ENCODE peak calls at places on chromosomes 6 and 20, in seven cellular contexts. One of them, this sample, is unnamed.

GRCh38 chr6:27757307-27757706 is 154.9 kb downstream of the OR2B2 start:
- DNase-seq in mesendoderm: peak; percentile 70
- DNase-seq in trophoblast cell: peak; percentile 61
- DNase-seq in H9: peak; percentile 73
- DNase-seq in mesenchymal stem cell: no peak
- DNase-seq in H1: no peak
- DNase-seq in neuronal stem cell: no peak
- DNase-seq in this sample: no peak

GRCh38 chr6:16181429-16182359 is 52.8 kb downstream of the MYLIP start:
- DNase-seq in mesendoderm: no peak
- DNase-seq in trophoblast cell: no peak
- DNase-seq in H9: no peak
- DNase-seq in mesenchymal stem cell: no peak
- DNase-seq in H1: no peak
- DNase-seq in neuronal stem cell: no peak
- DNase-seq in this sample: no peak

GRCh38 chr20:47360207-47360488 is 3.6 kb upstream of the ZMYND8 start:
- DNase-seq in mesendoderm: no peak
- DNase-seq in trophoblast cell: peak; percentile 96
- DNase-seq in H9: no peak
- DNase-seq in mesenchymal stem cell: peak; percentile 92
- DNase-seq in H1: no peak
- DNase-seq in neuronal stem cell: no peak
- DNase-seq in this sample: peak; percentile 64

GRCh38 chr6:121498481-121499276 is 63.2 kb downstream of the GJA1 start:
- DNase-seq in mesendoderm: no peak
- DNase-seq in trophoblast cell: no peak
- DNase-seq in H9: no peak
- DNase-seq in mesenchymal stem cell: peak; percentile 35
- DNase-seq in H1: no peak
- DNase-seq in neuronal stem cell: no peak
- DNase-seq in this sample: no peak

GRCh38 chr6:45518321-45518720 is 140.6 kb upstream of the SUPT3H start:
- DNase-seq in mesendoderm: no peak
- DNase-seq in trophoblast cell: no peak
- DNase-seq in H9: no peak
- DNase-seq in mesenchymal stem cell: no peak
- DNase-seq in H1: no peak
- DNase-seq in neuronal stem cell: no peak
- DNase-seq in this sample: no peak

GRCh38 chr20:48102821-48103635 is 317.7 kb upstream of the SULF2 start:
- DNase-seq in mesendoderm: no peak
- DNase-seq in trophoblast cell: no peak
- DNase-seq in H9: no peak
- DNase-seq in mesenchymal stem cell: peak; percentile 11
- DNase-seq in H1: no peak
- DNase-seq in neuronal stem cell: no peak
- DNase-seq in this sample: no peak

GRCh38 chr6:42616716-42617115 is 52.9 kb downstream of the UBR2 start:
- DNase-seq in mesendoderm: no peak
- DNase-seq in trophoblast cell: no peak
- DNase-seq in H9: no peak
- DNase-seq in mesenchymal stem cell: no peak
- DNase-seq in H1: no peak
- DNase-seq in neuronal stem cell: no peak
- DNase-seq in this sample: peak; percentile 65

GRCh38 chr6:21636876-21637275 is 43.3 kb downstream of the SOX4 start:
- DNase-seq in mesendoderm: no peak
- DNase-seq in trophoblast cell: no peak
- DNase-seq in H9: no peak
- DNase-seq in mesenchymal stem cell: no peak
- DNase-seq in H1: no peak
- DNase-seq in neuronal stem cell: no peak
- DNase-seq in this sample: peak; percentile 7

GRCh38 chr20:10798811-10799210 is 125.0 kb upstream of the JAG1 start:
- DNase-seq in mesendoderm: no peak
- DNase-seq in trophoblast cell: no peak
- DNase-seq in H9: no peak
- DNase-seq in mesenchymal stem cell: no peak
- DNase-seq in H1: no peak
- DNase-seq in neuronal stem cell: no peak
- DNase-seq in this sample: peak; percentile 33

GRCh38 chr6:10307476-10307875 is 107.4 kb downstream of the TFAP2A start:
- DNase-seq in mesendoderm: peak; percentile 46
- DNase-seq in trophoblast cell: no peak
- DNase-seq in H9: peak; percentile 74
- DNase-seq in mesenchymal stem cell: no peak
- DNase-seq in H1: peak; percentile 25
- DNase-seq in neuronal stem cell: no peak
- DNase-seq in this sample: no peak

GRCh38 chr6:154448448-154449096 is 61.9 kb downstream of the CNKSR3 start:
- DNase-seq in mesendoderm: no peak
- DNase-seq in trophoblast cell: peak; percentile 9
- DNase-seq in H9: no peak
- DNase-seq in mesenchymal stem cell: peak; percentile 91
- DNase-seq in H1: no peak
- DNase-seq in neuronal stem cell: no peak
- DNase-seq in this sample: peak; percentile 93

GRCh38 chr6:97765480-97765879 is 482.5 kb upstream of the MMS22L start:
- DNase-seq in mesendoderm: no peak
- DNase-seq in trophoblast cell: peak; percentile 61
- DNase-seq in H9: no peak
- DNase-seq in mesenchymal stem cell: no peak
- DNase-seq in H1: no peak
- DNase-seq in neuronal stem cell: no peak
- DNase-seq in this sample: peak; percentile 18

GRCh38 chr6:34318492-34319470 is 70.0 kb upstream of the SMIM29 start:
- DNase-seq in mesendoderm: no peak
- DNase-seq in trophoblast cell: peak; percentile 9
- DNase-seq in H9: no peak
- DNase-seq in mesenchymal stem cell: no peak
- DNase-seq in H1: no peak
- DNase-seq in neuronal stem cell: no peak
- DNase-seq in this sample: no peak

GRCh38 chr6:82257088-82257774 is 9.7 kb upstream of the IBTK start:
- DNase-seq in mesendoderm: peak; percentile 90
- DNase-seq in trophoblast cell: no peak
- DNase-seq in H9: no peak
- DNase-seq in mesenchymal stem cell: no peak
- DNase-seq in H1: no peak
- DNase-seq in neuronal stem cell: no peak
- DNase-seq in this sample: no peak

GRCh38 chr6:28657756-28658465 is 132.2 kb downstream of the GPX5 start:
- DNase-seq in mesendoderm: peak; percentile 74
- DNase-seq in trophoblast cell: peak; percentile 80
- DNase-seq in H9: peak; percentile 62
- DNase-seq in mesenchymal stem cell: peak; percentile 71
- DNase-seq in H1: no peak
- DNase-seq in neuronal stem cell: peak; percentile 72
- DNase-seq in this sample: peak; percentile 69

GRCh38 chr6:62623851-62624532 is 338.0 kb upstream of the KHDRBS2 start:
- DNase-seq in mesendoderm: no peak
- DNase-seq in trophoblast cell: no peak
- DNase-seq in H9: no peak
- DNase-seq in mesenchymal stem cell: no peak
- DNase-seq in H1: no peak
- DNase-seq in neuronal stem cell: no peak
- DNase-seq in this sample: no peak

DNA sequence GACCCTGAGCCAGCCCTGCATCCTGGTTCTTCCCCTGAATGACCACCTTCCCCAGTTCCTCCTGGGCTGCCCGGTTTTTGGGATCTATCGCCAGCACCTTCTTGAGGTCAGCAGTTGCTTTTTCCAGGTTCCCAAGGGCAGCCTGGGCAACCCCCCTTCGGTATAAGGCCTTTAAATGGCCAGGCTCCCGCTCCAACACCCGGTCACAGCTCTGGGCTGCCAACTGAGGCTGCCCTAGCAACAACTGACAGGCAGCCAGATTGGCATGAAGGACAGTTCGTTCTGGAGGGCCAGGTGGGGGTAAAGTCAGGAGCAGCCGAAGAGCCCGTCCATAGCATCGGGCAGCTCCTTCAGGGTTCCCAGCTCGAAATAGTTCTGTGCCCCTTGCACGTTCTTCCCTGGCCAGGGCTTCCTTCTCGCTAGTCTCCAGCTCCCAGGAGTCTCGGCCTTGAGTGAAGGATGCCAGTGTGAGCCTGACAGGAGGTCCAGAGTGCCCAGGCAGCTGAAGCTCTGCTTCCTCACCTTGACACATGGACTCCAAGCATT is 778 bp upstream of the ATF6B start:
- DNase-seq in mesendoderm: no peak
- DNase-seq in trophoblast cell: no peak
- DNase-seq in H9: no peak
- DNase-seq in mesenchymal stem cell: no peak
- DNase-seq in H1: no peak
- DNase-seq in neuronal stem cell: no peak
- DNase-seq in this sample: no peak
- H3K23ac ChIP-seq in mesendoderm: no peak overlapping the region
- H3K23ac ChIP-seq in trophoblast cell: no peak overlapping the region
- H3K23ac ChIP-seq in H9: no peak overlapping the region
- H3K23ac ChIP-seq in mesenchymal stem cell: no peak overlapping the region
- H3K23ac ChIP-seq in H1: no peak overlapping the region
- H3K23ac ChIP-seq in neuronal stem cell: no peak overlapping the region
- H3K23ac ChIP-seq in this sample: no peak overlapping the region

GRCh38 chr6:160190974-160191373 is 67.6 kb downstream of the SLC22A2 start:
- DNase-seq in mesendoderm: no peak
- DNase-seq in trophoblast cell: no peak
- DNase-seq in H9: no peak
- DNase-seq in mesenchymal stem cell: no peak
- DNase-seq in H1: no peak
- DNase-seq in neuronal stem cell: no peak
- DNase-seq in this sample: no peak

GRCh38 chr6:160197662-160198061 is 61.0 kb downstream of the SLC22A2 start:
- DNase-seq in mesendoderm: no peak
- DNase-seq in trophoblast cell: no peak
- DNase-seq in H9: no peak
- DNase-seq in mesenchymal stem cell: no peak
- DNase-seq in H1: no peak
- DNase-seq in neuronal stem cell: no peak
- DNase-seq in this sample: no peak

GRCh38 chr6:160188773-160189172 is 67.2 kb downstream of the SLC22A1 start:
- DNase-seq in mesendoderm: no peak
- DNase-seq in trophoblast cell: no peak
- DNase-seq in H9: no peak
- DNase-seq in mesenchymal stem cell: no peak
- DNase-seq in H1: no peak
- DNase-seq in neuronal stem cell: no peak
- DNase-seq in this sample: no peak

GRCh38 chr6:160194808-160195207 is 63.8 kb downstream of the SLC22A2 start:
- DNase-seq in mesendoderm: no peak
- DNase-seq in trophoblast cell: no peak
- DNase-seq in H9: no peak
- DNase-seq in mesenchymal stem cell: no peak
- DNase-seq in H1: no peak
- DNase-seq in neuronal stem cell: no peak
- DNase-seq in this sample: no peak

GRCh38 chr6:160192840-160193239 is 65.8 kb downstream of the SLC22A2 start:
- DNase-seq in mesendoderm: no peak
- DNase-seq in trophoblast cell: no peak
- DNase-seq in H9: no peak
- DNase-seq in mesenchymal stem cell: no peak
- DNase-seq in H1: no peak
- DNase-seq in neuronal stem cell: no peak
- DNase-seq in this sample: no peak
- H3K23ac ChIP-seq in mesendoderm: no peak overlapping the region
- H3K23ac ChIP-seq in trophoblast cell: no peak overlapping the region
- H3K23ac ChIP-seq in H9: no peak overlapping the region
- H3K23ac ChIP-seq in mesenchymal stem cell: no peak overlapping the region
- H3K23ac ChIP-seq in H1: no peak overlapping the region
- H3K23ac ChIP-seq in neuronal stem cell: no peak overlapping the region
- H3K23ac ChIP-seq in this sample: no peak overlapping the region

DNA sequence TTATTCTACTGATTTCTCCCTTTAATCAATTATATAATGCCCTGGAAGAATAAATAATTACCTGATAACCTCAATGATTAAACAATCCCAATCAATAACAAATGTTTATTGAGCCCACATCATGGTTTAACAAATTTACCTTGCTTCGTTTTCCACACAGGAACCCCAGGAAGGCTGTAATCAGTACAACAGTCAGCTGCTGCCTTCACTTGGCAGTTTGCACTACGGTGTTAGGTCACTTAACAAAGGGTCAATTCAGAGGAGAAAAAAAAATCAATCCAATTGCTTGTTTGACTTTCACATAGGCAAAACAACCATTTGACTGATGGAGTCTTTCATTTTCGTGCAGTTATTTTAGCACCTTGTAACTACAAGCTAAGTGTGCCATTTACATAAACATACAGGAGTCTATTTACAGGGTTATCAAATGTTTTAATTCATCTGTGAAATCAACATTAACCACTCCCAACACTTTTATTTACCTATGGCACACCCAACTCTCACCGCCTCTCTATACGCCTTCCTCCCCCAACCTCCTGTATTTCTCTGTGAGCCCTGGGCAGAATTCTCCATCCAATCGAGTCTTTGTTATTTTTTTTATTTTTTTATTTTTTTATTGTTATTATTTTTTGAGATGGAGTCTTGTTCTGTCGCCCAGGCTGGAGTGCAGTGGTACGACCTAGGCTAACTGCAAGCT is 140.4 kb upstream of the TAB2 start:
- DNase-seq in mesendoderm: no peak
- DNase-seq in trophoblast cell: no peak
- DNase-seq in H9: no peak
- DNase-seq in mesenchymal stem cell: no peak
- DNase-seq in H1: no peak
- DNase-seq in neuronal stem cell: no peak
- DNase-seq in this sample: no peak
- H3K23ac ChIP-seq in mesendoderm: no peak overlapping the region
- H3K23ac ChIP-seq in trophoblast cell: no peak overlapping the region
- H3K23ac ChIP-seq in H9: no peak overlapping the region
- H3K23ac ChIP-seq in mesenchymal stem cell: no peak overlapping the region
- H3K23ac ChIP-seq in H1: no peak overlapping the region
- H3K23ac ChIP-seq in neuronal stem cell: no peak overlapping the region
- H3K23ac ChIP-seq in this sample: no peak overlapping the region

GRCh38 chr6:99187429-99187828 is 162.0 kb downstream of the FAXC start:
- DNase-seq in mesendoderm: no peak
- DNase-seq in trophoblast cell: no peak
- DNase-seq in H9: no peak
- DNase-seq in mesenchymal stem cell: no peak
- DNase-seq in H1: no peak
- DNase-seq in neuronal stem cell: no peak
- DNase-seq in this sample: no peak

GRCh38 chr6:99192561-99192960 is 156.9 kb downstream of the FAXC start:
- DNase-seq in mesendoderm: no peak
- DNase-seq in trophoblast cell: peak; percentile 62
- DNase-seq in H9: no peak
- DNase-seq in mesenchymal stem cell: no peak
- DNase-seq in H1: no peak
- DNase-seq in neuronal stem cell: no peak
- DNase-seq in this sample: no peak

GRCh38 chr6:99186417-99186816 is 163.1 kb downstream of the FAXC start:
- DNase-seq in mesendoderm: no peak
- DNase-seq in trophoblast cell: no peak
- DNase-seq in H9: no peak
- DNase-seq in mesenchymal stem cell: no peak
- DNase-seq in H1: no peak
- DNase-seq in neuronal stem cell: no peak
- DNase-seq in this sample: no peak

GRCh38 chr6:99185525-99185924 is 163.9 kb downstream of the FAXC start:
- DNase-seq in mesendoderm: no peak
- DNase-seq in trophoblast cell: no peak
- DNase-seq in H9: no peak
- DNase-seq in mesenchymal stem cell: no peak
- DNase-seq in H1: no peak
- DNase-seq in neuronal stem cell: no peak
- DNase-seq in this sample: no peak

GRCh38 chr6:99189823-99190721 is 159.4 kb downstream of the FAXC start:
- DNase-seq in mesendoderm: no peak
- DNase-seq in trophoblast cell: no peak
- DNase-seq in H9: no peak
- DNase-seq in mesenchymal stem cell: no peak
- DNase-seq in H1: no peak
- DNase-seq in neuronal stem cell: no peak
- DNase-seq in this sample: no peak
- H3K23ac ChIP-seq in mesendoderm: no peak overlapping the region
- H3K23ac ChIP-seq in trophoblast cell: no peak overlapping the region
- H3K23ac ChIP-seq in H9: no peak overlapping the region
- H3K23ac ChIP-seq in mesenchymal stem cell: no peak overlapping the region
- H3K23ac ChIP-seq in H1: no peak overlapping the region
- H3K23ac ChIP-seq in neuronal stem cell: no peak overlapping the region
- H3K23ac ChIP-seq in this sample: no peak overlapping the region